ENCODE peak calls at places on chromosomes 11 and 22, in nine cellular contexts. G, S, D, P, Z, K, U, I and V are unnamed samples.

GRCh38 chr11:68457214-68457897 is 3.2 kb upstream of the PPP6R3 start:
- DNase-seq in G (no peak), S (peak), D (no peak), P (no peak), Z (no peak), K (no peak), U (no peak), I (no peak), V (no peak)

GRCh38 chr11:34707462-34707840 is 86.6 kb downstream of the EHF start:
- DNase-seq in G (no peak), S (no peak), D (no peak), P (no peak), Z (no peak), K (peak), U (no peak), I (no peak), V (no peak)

GRCh38 chr11:8018742-8019631 is 31.9 kb downstream of the EIF3F start:
- DNase-seq in G (no peak), S (peak), D (peak), P (peak), Z (no peak), K (peak), U (peak), I (peak), V (peak)

GRCh38 chr22:47335460-47335859 is 573.0 kb downstream of the TBC1D22A start:
- DNase-seq in G (no peak), S (no peak), D (no peak), P (no peak), Z (no peak), K (no peak), U (no peak), I (no peak), V (no peak)

GRCh38 chr11:109425554-109425953 is 3.6 kb downstream of the C11orf87 start:
- DNase-seq in G (no peak), S (no peak), D (no peak), P (no peak), Z (no peak), K (no peak), U (no peak), I (peak), V (no peak)

GRCh38 chr11:113341388-113342165 is 27.2 kb downstream of the TTC12 start:
- DNase-seq in G (no peak), S (no peak), D (no peak), P (no peak), Z (peak), K (no peak), U (no peak), I (no peak), V (no peak)

GRCh38 chr11:67666676-67667489 is 7.5 kb downstream of the ALDH3B2 start:
- DNase-seq in G (no peak), S (no peak), D (no peak), P (no peak), Z (no peak), K (no peak), U (no peak), I (no peak), V (no peak)

GRCh38 chr11:106121570-106122320 is 44.3 kb downstream of the AASDHPPT start:
- DNase-seq in G (no peak), S (no peak), D (peak), P (no peak), Z (no peak), K (no peak), U (no peak), I (no peak), V (no peak)

GRCh38 chr11:59865031-59865430 is 1.3 kb downstream of the TCN1 start:
- DNase-seq in G (no peak), S (no peak), D (peak), P (no peak), Z (no peak), K (no peak), U (no peak), I (no peak), V (no peak)